ENCODE peak calls at places on chromosomes 16 and 17, in ten cellular contexts. I is lower leg skin; P is left kidney; Z is NCI-H1417; O is stimulated activated CD4-positive, alpha-beta T cell treated with anti-CD3 and anti-CD28 coated beads, Interleukin-1b, Interleukin-23, amount 100 ng/mL, for 1 hour; M is stomach; L is SJCRH30; E is activated T-cell treated with anti-CD3 and anti-CD28 coated beads for 1 hour; A is activated effector memory CD4-positive, alpha-beta T cell treated with anti-CD3 and anti-CD28 coated beads, Interleukin-2, amount 50 U/mL, for 16 hours; U is stimulated activated CD8-positive, alpha-beta memory T cell treated with anti-CD3 and anti-CD28 coated beads, Interleukin-12 subunit alpha, Interleukin-12 subunit beta, amount 100 ng/mL, for 1 hour. X is an unnamed sample.

GRCh38 chr16:68357521-68357922 is 46.7 kb downstream of the PRMT7 start:
- DNase-seq in I (no peak), P (no peak), Z (no peak), O (no peak), M (no peak), L (no peak), E (no peak), A (no peak), U (no peak), X (no peak)

GRCh38 chr17:28968269-28968913 is 17.1 kb upstream of the PHF12 start:
- DNase-seq in I (no peak), P (peak; percentile 93), Z (peak; percentile 42), O (no peak), M (no peak), L (peak; percentile 94), E (no peak), A (no peak), U (no peak), X (no peak)

GRCh38 chr16:54178491-54178976 is 108.1 kb downstream of the IRX3 start:
- DNase-seq in I (no peak), P (peak; percentile 89), Z (peak; percentile 91), O (no peak), M (no peak), L (no peak), E (no peak), A (no peak), U (no peak), X (no peak)

GRCh38 chr16:84774810-84775209 is 45.0 kb upstream of the CRISPLD2 start:
- DNase-seq in I (peak; percentile 45), P (no peak), Z (no peak), O (no peak), M (no peak), L (no peak), E (no peak), A (no peak), U (no peak), X (no peak)

GRCh38 chr16:49559242-49559641 is 185.6 kb downstream of the C16orf78 start:
- DNase-seq in I (no peak), P (no peak), Z (no peak), O (no peak), M (no peak), L (no peak), E (no peak), A (no peak), U (no peak), X (no peak)

GRCh38 chr17:2064980-2065785 is 10.3 kb downstream of the HIC1 start:
- DNase-seq in I (no peak), P (peak; percentile 68), Z (no peak), O (no peak), M (no peak), L (peak; percentile 53), E (no peak), A (peak; percentile 84), U (no peak), X (no peak)

GRCh38 chr16:47143329-47143676 is 442 bp downstream of the NETO2 start:
- DNase-seq in I (no peak), P (peak; percentile 92), Z (peak; percentile 86), O (peak; percentile 57), M (peak; percentile 64), L (peak; percentile 80), E (peak; percentile 36), A (peak; percentile 90), U (no peak), X (no peak)

GRCh38 chr17:83096401-83097220 is 17.2 kb downstream of the METRNL start:
- DNase-seq in I (peak; percentile 68), P (peak; percentile 94), Z (peak; percentile 77), O (no peak), M (peak; percentile 93), L (peak; percentile 68), E (no peak), A (no peak), U (no peak), X (no peak)

GRCh38 chr17:60284709-60285108 is 107.2 kb downstream of the USP32 start:
- DNase-seq in I (no peak), P (no peak), Z (no peak), O (no peak), M (no peak), L (no peak), E (no peak), A (no peak), U (no peak), X (no peak)

GRCh38 chr17:32546031-32546444 is 59.2 kb downstream of the CDK5R1 start:
- DNase-seq in I (no peak), P (peak; percentile 53), Z (peak; percentile 92), O (no peak), M (no peak), L (no peak), E (no peak), A (no peak), U (no peak), X (peak; percentile 31)

GRCh38 chr17:76122411-76123126 is 18.5 kb downstream of the FOXJ1 start:
- DNase-seq in I (no peak), P (no peak), Z (no peak), O (no peak), M (no peak), L (no peak), E (no peak), A (no peak), U (no peak), X (no peak)

GRCh38 chr16:20944861-20945390 is 44.4 kb downstream of the LYRM1 start:
- DNase-seq in I (no peak), P (peak; percentile 7), Z (no peak), O (no peak), M (no peak), L (no peak), E (no peak), A (peak; percentile 65), U (no peak), X (no peak)

GRCh38 chr16:11913425-11914079 is 2.2 kb downstream of the GSPT1 start:
- DNase-seq in I (no peak), P (no peak), Z (no peak), O (no peak), M (no peak), L (no peak), E (no peak), A (peak; percentile 71), U (no peak), X (no peak)

GRCh38 chr17:5883775-5884665 is 186.2 kb upstream of the WSCD1 start:
- DNase-seq in I (no peak), P (no peak), Z (peak; percentile 16), O (no peak), M (no peak), L (no peak), E (no peak), A (no peak), U (no peak), X (no peak)

GRCh38 chr16:76265434-76266045 is 11.7 kb upstream of the CNTNAP4 start:
- DNase-seq in I (no peak), P (peak; percentile 38), Z (peak; percentile 18), O (no peak), M (no peak), L (peak; percentile 65), E (no peak), A (no peak), U (no peak), X (no peak)

GRCh38 chr16:2816751-2817495 is at the start of gene PRSS21:
- DNase-seq in I (no peak), P (peak; percentile 18), Z (no peak), O (no peak), M (no peak), L (no peak), E (no peak), A (peak; percentile 74), U (no peak), X (no peak)

GRCh38 chr17:40577611-40578065 is 12.4 kb upstream of the CCR7 start:
- DNase-seq in I (no peak), P (no peak), Z (no peak), O (no peak), M (no peak), L (no peak), E (no peak), A (no peak), U (no peak), X (no peak)

GRCh38 chr16:62135903-62136302 is 99.7 kb upstream of the CDH8 start:
- DNase-seq in I (no peak), P (peak; percentile 27), Z (no peak), O (no peak), M (no peak), L (no peak), E (no peak), A (no peak), U (no peak), X (no peak)

GRCh38 chr17:41870097-41870496 is 4.9 kb upstream of the KLHL11 start:
- DNase-seq in I (no peak), P (no peak), Z (no peak), O (no peak), M (no peak), L (no peak), E (no peak), A (no peak), U (no peak), X (no peak)

GRCh38 chr16:8936421-8936820 is 27.3 kb downstream of the USP7 start:
- DNase-seq in I (no peak), P (peak; percentile 70), Z (peak; percentile 43), O (peak; percentile 57), M (peak; percentile 59), L (peak; percentile 36), E (peak; percentile 63), A (peak; percentile 91), U (peak; percentile 57), X (no peak)

GRCh38 chr16:86984975-86985655 is 332.1 kb downstream of the C16orf95 start:
- DNase-seq in I (no peak), P (peak; percentile 66), Z (peak; percentile 47), O (no peak), M (no peak), L (no peak), E (no peak), A (peak; percentile 57), U (no peak), X (no peak)

GRCh38 chr17:55818451-55819375 is 67.9 kb downstream of the PCTP start:
- DNase-seq in I (no peak), P (no peak), Z (no peak), O (no peak), M (no peak), L (no peak), E (no peak), A (no peak), U (no peak), X (no peak)

GRCh38 chr17:49952912-49953497 is 16.0 kb upstream of the DLX4 start:
- DNase-seq in I (no peak), P (no peak), Z (no peak), O (no peak), M (no peak), L (no peak), E (no peak), A (no peak), U (no peak), X (no peak)

GRCh38 chr16:71479420-71479819 is 9.7 kb downstream of the ZNF19 start:
- DNase-seq in I (no peak), P (peak; percentile 53), Z (peak; percentile 27), O (no peak), M (no peak), L (peak; percentile 38), E (no peak), A (no peak), U (no peak), X (no peak)

GRCh38 chr17:58302171-58302918 is 21.6 kb upstream of the MPO start:
- DNase-seq in I (peak; percentile 9), P (no peak), Z (no peak), O (no peak), M (peak; percentile 16), L (no peak), E (no peak), A (no peak), U (no peak), X (no peak)

GRCh38 chr17:81547614-81547982 is 4.6 kb downstream of the FAAP100 start:
- DNase-seq in I (no peak), P (no peak), Z (no peak), O (no peak), M (no peak), L (no peak), E (no peak), A (no peak), U (no peak), X (no peak)

GRCh38 chr17:5740937-5741336 is 156.6 kb upstream of the NLRP1 start:
- DNase-seq in I (no peak), P (no peak), Z (no peak), O (no peak), M (no peak), L (no peak), E (no peak), A (no peak), U (no peak), X (no peak)

GRCh38 chr16:28090646-28091377 is 27.3 kb upstream of the GSG1L start:
- DNase-seq in I (no peak), P (no peak), Z (no peak), O (no peak), M (no peak), L (no peak), E (no peak), A (no peak), U (no peak), X (no peak)

X was measured in NCI-H1436 treated with DMSO at 0.1 percent for 48 hours.